ENCODE peak calls at places on chromosomes 6 and 20, in four cellular contexts. One of them, this sample, is unnamed.

GRCh38 chr6:137736048-137736846 is 130.8 kb upstream of the TNFAIP3 start:
- DNase-seq in lower lobe of right lung: no peak
- DNase-seq in mammary epithelial cell: no peak
- DNase-seq in AG10803: no peak
- DNase-seq in this sample: no peak

GRCh38 chr6:158654960-158655485 is 5.2 kb downstream of the SYTL3 start:
- DNase-seq in lower lobe of right lung: no peak
- DNase-seq in mammary epithelial cell: no peak
- DNase-seq in AG10803: peak
- DNase-seq in this sample: peak

GRCh38 chr20:38888059-38888831 is 38.0 kb upstream of the FAM83D start:
- DNase-seq in lower lobe of right lung: no peak
- DNase-seq in mammary epithelial cell: peak
- DNase-seq in AG10803: no peak
- DNase-seq in this sample: no peak

GRCh38 chr6:17725083-17725482 is 18.4 kb upstream of the NUP153 start:
- DNase-seq in lower lobe of right lung: no peak
- DNase-seq in mammary epithelial cell: no peak
- DNase-seq in AG10803: peak
- DNase-seq in this sample: no peak

GRCh38 chr6:167047554-167047953 is 48.4 kb downstream of the CEP43 start:
- DNase-seq in lower lobe of right lung: peak
- DNase-seq in mammary epithelial cell: no peak
- DNase-seq in AG10803: no peak
- DNase-seq in this sample: no peak

GRCh38 chr6:108383967-108384366 is 89.1 kb downstream of the AFG1L start:
- DNase-seq in lower lobe of right lung: no peak
- DNase-seq in mammary epithelial cell: peak
- DNase-seq in AG10803: no peak
- DNase-seq in this sample: peak

GRCh38 chr20:51969191-51969590 is 166.9 kb upstream of the SALL4 start:
- DNase-seq in lower lobe of right lung: no peak
- DNase-seq in mammary epithelial cell: no peak
- DNase-seq in AG10803: peak
- DNase-seq in this sample: no peak

GRCh38 chr6:71338540-71339316 is 50.1 kb downstream of the OGFRL1 start:
- DNase-seq in lower lobe of right lung: no peak
- DNase-seq in mammary epithelial cell: no peak
- DNase-seq in AG10803: no peak
- DNase-seq in this sample: no peak

GRCh38 chr6:42406296-42407280 is 45.1 kb downstream of the TRERF1 start:
- DNase-seq in lower lobe of right lung: no peak
- DNase-seq in mammary epithelial cell: no peak
- DNase-seq in AG10803: no peak
- DNase-seq in this sample: no peak

GRCh38 chr6:74741608-74742007 is 464.2 kb downstream of the COL12A1 start:
- DNase-seq in lower lobe of right lung: no peak
- DNase-seq in mammary epithelial cell: no peak
- DNase-seq in AG10803: peak
- DNase-seq in this sample: no peak

GRCh38 chr6:26158581-26159416 is 71.6 kb downstream of the HFE start:
- DNase-seq in lower lobe of right lung: peak
- DNase-seq in mammary epithelial cell: peak
- DNase-seq in AG10803: peak
- DNase-seq in this sample: peak

GRCh38 chr6:160030103-160030502 is 61.2 kb downstream of the IGF2R start:
- DNase-seq in lower lobe of right lung: peak
- DNase-seq in mammary epithelial cell: peak
- DNase-seq in AG10803: peak
- DNase-seq in this sample: peak

GRCh38 chr6:154367333-154367732 is 10.7 kb upstream of the IPCEF1 start:
- DNase-seq in lower lobe of right lung: no peak
- DNase-seq in mammary epithelial cell: no peak
- DNase-seq in AG10803: no peak
- DNase-seq in this sample: no peak

GRCh38 chr6:138719011-138719635 is 54.4 kb upstream of the CCDC28A start:
- DNase-seq in lower lobe of right lung: no peak
- DNase-seq in mammary epithelial cell: no peak
- DNase-seq in AG10803: no peak
- DNase-seq in this sample: peak

GRCh38 chr6:38169826-38170526 is 350.4 kb downstream of the ZFAND3 start:
- DNase-seq in lower lobe of right lung: peak
- DNase-seq in mammary epithelial cell: no peak
- DNase-seq in AG10803: no peak
- DNase-seq in this sample: no peak

GRCh38 chr20:40741507-40742106 is 52.6 kb upstream of the MAFB start:
- DNase-seq in lower lobe of right lung: no peak
- DNase-seq in mammary epithelial cell: peak
- DNase-seq in AG10803: peak
- DNase-seq in this sample: peak

GRCh38 chr20:6705106-6705766 is 62.2 kb upstream of the BMP2 start:
- DNase-seq in lower lobe of right lung: no peak
- DNase-seq in mammary epithelial cell: no peak
- DNase-seq in AG10803: no peak
- DNase-seq in this sample: no peak

GRCh38 chr6:140071601-140072062 is 697.2 kb upstream of the CITED2 start:
- DNase-seq in lower lobe of right lung: no peak
- DNase-seq in mammary epithelial cell: peak
- DNase-seq in AG10803: peak
- DNase-seq in this sample: peak

GRCh38 chr20:58433759-58434158 is 44.7 kb downstream of the VAPB start:
- DNase-seq in lower lobe of right lung: no peak
- DNase-seq in mammary epithelial cell: peak
- DNase-seq in AG10803: peak
- DNase-seq in this sample: peak

GRCh38 chr6:34243901-34244884 is 4.6 kb downstream of the SMIM29 start:
- DNase-seq in lower lobe of right lung: peak
- DNase-seq in mammary epithelial cell: peak
- DNase-seq in AG10803: peak
- DNase-seq in this sample: peak

GRCh38 chr6:168097221-168097620 is 18.2 kb upstream of the FRMD1 start:
- DNase-seq in lower lobe of right lung: peak
- DNase-seq in mammary epithelial cell: no peak
- DNase-seq in AG10803: no peak
- DNase-seq in this sample: no peak

GRCh38 chr20:34268851-34269668 is 27.8 kb downstream of the ASIP start:
- DNase-seq in lower lobe of right lung: peak
- DNase-seq in mammary epithelial cell: no peak
- DNase-seq in AG10803: no peak
- DNase-seq in this sample: no peak

GRCh38 chr6:163741342-163741741 is 326.8 kb downstream of the QKI start:
- DNase-seq in lower lobe of right lung: no peak
- DNase-seq in mammary epithelial cell: no peak
- DNase-seq in AG10803: no peak
- DNase-seq in this sample: no peak

GRCh38 chr6:134937426-134937825 is 12.5 kb downstream of the ALDH8A1 start:
- DNase-seq in lower lobe of right lung: no peak
- DNase-seq in mammary epithelial cell: no peak
- DNase-seq in AG10803: peak
- DNase-seq in this sample: peak

GRCh38 chr6:93968126-93968525 is 548.8 kb upstream of the EPHA7 start:
- DNase-seq in lower lobe of right lung: no peak
- DNase-seq in mammary epithelial cell: no peak
- DNase-seq in AG10803: no peak
- DNase-seq in this sample: no peak

GRCh38 chr20:9903048-9903651 is 64.3 kb upstream of the PAK5 start:
- DNase-seq in lower lobe of right lung: no peak
- DNase-seq in mammary epithelial cell: no peak
- DNase-seq in AG10803: no peak
- DNase-seq in this sample: no peak

GRCh38 chr6:5981274-5982026 is 25.3 kb downstream of the NRN1 start:
- DNase-seq in lower lobe of right lung: no peak
- DNase-seq in mammary epithelial cell: peak
- DNase-seq in AG10803: peak
- DNase-seq in this sample: peak

GRCh38 chr6:147738089-147738488 is 229.6 kb downstream of the SAMD5 start:
- DNase-seq in lower lobe of right lung: no peak
- DNase-seq in mammary epithelial cell: peak
- DNase-seq in AG10803: no peak
- DNase-seq in this sample: no peak

GRCh38 chr20:35448788-35449373 is 6.5 kb upstream of the CEP250 start:
- DNase-seq in lower lobe of right lung: no peak
- DNase-seq in mammary epithelial cell: no peak
- DNase-seq in AG10803: no peak
- DNase-seq in this sample: no peak
- TF ChIP-seq CTCF in lower lobe of right lung: no peak
- TF ChIP-seq CTCF in mammary epithelial cell: no peak
- TF ChIP-seq CTCF in AG10803: no peak
- TF ChIP-seq CTCF in this sample: no peak

DNA sequence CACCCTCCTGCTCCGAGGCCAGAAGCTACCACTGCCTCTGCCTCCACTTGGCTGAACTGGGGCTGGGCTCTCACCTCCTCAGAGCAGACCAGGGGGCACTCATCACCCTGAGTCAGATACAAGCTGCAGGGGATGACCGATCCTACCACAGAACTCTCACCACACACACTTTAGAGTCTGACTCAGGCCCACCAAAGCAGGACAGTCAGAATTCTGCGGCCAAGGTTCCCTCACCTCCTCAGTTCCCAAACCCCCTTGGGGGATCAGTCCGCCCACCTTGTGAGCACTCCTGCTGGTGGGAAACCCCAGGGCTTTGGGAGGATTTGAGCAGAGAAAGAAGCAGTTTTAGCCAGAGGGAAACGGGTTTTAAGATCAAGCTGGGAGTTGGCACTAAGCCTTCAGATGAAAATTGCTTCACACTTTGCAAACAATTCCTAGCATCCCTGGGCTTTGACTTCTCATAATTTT is 587.8 kb upstream of the JAG1 start:
- DNase-seq in lower lobe of right lung: no peak
- DNase-seq in mammary epithelial cell: peak
- DNase-seq in AG10803: peak
- DNase-seq in this sample: peak
- TF ChIP-seq CTCF in lower lobe of right lung: no peak
- TF ChIP-seq CTCF in mammary epithelial cell: no peak
- TF ChIP-seq CTCF in AG10803: peak
- TF ChIP-seq CTCF in this sample: no peak

DNA sequence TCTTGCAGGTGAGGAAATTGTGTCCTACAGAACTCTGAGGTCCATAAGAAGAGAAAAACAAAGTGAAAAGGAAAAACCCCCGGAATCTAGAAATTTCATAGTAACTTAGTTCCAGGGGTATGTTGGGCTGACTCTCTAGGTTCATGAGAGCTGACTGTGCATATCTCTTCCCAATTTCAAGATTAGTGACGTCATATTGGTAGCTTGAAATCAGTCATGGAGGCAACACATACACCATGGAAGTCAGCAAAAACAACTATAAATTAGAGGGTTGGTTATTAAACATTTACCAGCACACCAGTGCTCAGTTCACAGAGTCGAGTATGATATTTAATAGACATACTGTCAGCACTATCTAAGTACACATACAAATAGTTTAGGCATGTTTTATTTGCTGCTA is 49.8 kb downstream of the PHACTR1 start:
- DNase-seq in lower lobe of right lung: no peak
- DNase-seq in mammary epithelial cell: no peak
- DNase-seq in AG10803: no peak
- DNase-seq in this sample: no peak
- TF ChIP-seq CTCF in lower lobe of right lung: no peak
- TF ChIP-seq CTCF in mammary epithelial cell: no peak
- TF ChIP-seq CTCF in AG10803: no peak
- TF ChIP-seq CTCF in this sample: no peak

GRCh38 chr20:17680836-17681740 is 954 bp downstream of the RRBP1 start:
- DNase-seq in lower lobe of right lung: peak
- DNase-seq in mammary epithelial cell: peak
- DNase-seq in AG10803: peak
- DNase-seq in this sample: peak
- TF ChIP-seq CTCF in lower lobe of right lung: peak
- TF ChIP-seq CTCF in mammary epithelial cell: peak
- TF ChIP-seq CTCF in AG10803: peak
- TF ChIP-seq CTCF in this sample: peak

GRCh38 chr6:157226026-157226639 is 97.2 kb downstream of the TMEM242 start:
- DNase-seq in lower lobe of right lung: no peak
- DNase-seq in mammary epithelial cell: no peak
- DNase-seq in AG10803: peak
- DNase-seq in this sample: no peak

GRCh38 chr6:157229219-157229607 is 94.1 kb downstream of the TMEM242 start:
- DNase-seq in lower lobe of right lung: no peak
- DNase-seq in mammary epithelial cell: no peak
- DNase-seq in AG10803: no peak
- DNase-seq in this sample: no peak

GRCh38 chr6:157226761-157227160 is 96.6 kb downstream of the TMEM242 start:
- DNase-seq in lower lobe of right lung: no peak
- DNase-seq in mammary epithelial cell: no peak
- DNase-seq in AG10803: no peak
- DNase-seq in this sample: no peak

GRCh38 chr6:157228421-157229218 is 94.7 kb downstream of the TMEM242 start:
- DNase-seq in lower lobe of right lung: no peak
- DNase-seq in mammary epithelial cell: no peak
- DNase-seq in AG10803: no peak
- DNase-seq in this sample: no peak

GRCh38 chr6:157227202-157228166 is 95.8 kb downstream of the TMEM242 start:
- DNase-seq in lower lobe of right lung: no peak
- DNase-seq in mammary epithelial cell: no peak
- DNase-seq in AG10803: no peak
- DNase-seq in this sample: peak
- TF ChIP-seq CTCF in lower lobe of right lung: no peak
- TF ChIP-seq CTCF in mammary epithelial cell: peak
- TF ChIP-seq CTCF in AG10803: peak
- TF ChIP-seq CTCF in this sample: peak

DNA sequence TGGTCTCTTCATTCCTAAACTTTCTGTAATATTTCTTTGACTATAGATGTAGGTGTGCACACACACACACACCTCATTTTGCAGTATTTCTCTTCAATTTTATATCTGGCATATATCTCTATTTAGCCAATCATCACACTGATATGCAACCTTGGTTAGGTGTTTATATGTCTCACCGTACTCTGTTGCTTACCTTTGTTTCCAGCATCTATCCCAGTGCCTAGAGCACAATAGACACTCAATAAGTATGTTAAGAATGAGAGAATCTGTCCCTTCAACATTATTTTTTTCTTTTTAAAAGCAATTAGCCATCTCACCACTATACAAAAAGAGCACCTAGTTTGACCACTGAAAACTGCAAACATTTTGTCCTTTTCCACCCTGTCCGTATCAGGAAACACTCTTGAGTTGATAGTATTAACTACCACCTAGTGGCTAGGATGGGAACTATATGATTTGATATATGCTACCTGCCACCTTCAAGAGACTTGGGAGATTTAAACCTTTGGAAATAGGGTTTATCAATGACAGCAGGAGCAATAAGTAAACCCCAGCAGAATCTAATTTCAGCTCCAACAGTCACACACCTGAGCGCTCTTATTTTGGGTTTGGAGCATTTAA is 48.7 kb upstream of the RSPO3 start:
- DNase-seq in lower lobe of right lung: no peak
- DNase-seq in mammary epithelial cell: peak
- DNase-seq in AG10803: peak
- DNase-seq in this sample: peak
- TF ChIP-seq CTCF in lower lobe of right lung: peak
- TF ChIP-seq CTCF in mammary epithelial cell: peak
- TF ChIP-seq CTCF in AG10803: peak
- TF ChIP-seq CTCF in this sample: peak